ENCODE peak calls at places on chromosomes 6 and 20, in five cellular contexts. One of them, this sample, is unnamed.

GRCh38 chr6:85537055-85537494 is 56.6 kb downstream of the SNX14 start:
- DNase-seq in HEK293T: no peak
- DNase-seq in GM12878: no peak
- DNase-seq in NT2/D1: no peak
- DNase-seq in HepG2: no peak
- DNase-seq in this sample: no peak

GRCh38 chr6:40778186-40778585 is 191.0 kb upstream of the LRFN2 start:
- DNase-seq in HepG2: no peak
- DNase-seq in GM12878: no peak
- DNase-seq in HEK293T: no peak
- DNase-seq in NT2/D1: no peak
- DNase-seq in this sample: no peak

GRCh38 chr6:90369651-90370050 is 73.0 kb upstream of the BACH2 start:
- DNase-seq in HEK293T: no peak
- DNase-seq in GM12878: no peak
- DNase-seq in HepG2: no peak
- DNase-seq in NT2/D1: no peak
- DNase-seq in this sample: no peak

GRCh38 chr6:16722616-16723015 is 38.6 kb downstream of the ATXN1 start:
- DNase-seq in NT2/D1: no peak
- DNase-seq in HEK293T: no peak
- DNase-seq in HepG2: no peak
- DNase-seq in GM12878: no peak
- DNase-seq in this sample: no peak

GRCh38 chr6:25138024-25138696 is 141.0 kb upstream of the CARMIL1 start:
- DNase-seq in HEK293T: no peak
- DNase-seq in GM12878: peak
- DNase-seq in NT2/D1: no peak
- DNase-seq in HepG2: no peak
- DNase-seq in this sample: no peak

GRCh38 chr20:25246182-25246943 is 1.5 kb upstream of the PYGB start:
- DNase-seq in HEK293T: no peak
- DNase-seq in NT2/D1: no peak
- DNase-seq in HepG2: no peak
- DNase-seq in GM12878: no peak
- DNase-seq in this sample: no peak

GRCh38 chr6:16698988-16699868 is 62.0 kb downstream of the ATXN1 start:
- DNase-seq in HepG2: peak
- DNase-seq in HEK293T: no peak
- DNase-seq in GM12878: no peak
- DNase-seq in NT2/D1: no peak
- DNase-seq in this sample: no peak

GRCh38 chr20:63855363-63856110 is 5.8 kb upstream of the ABHD16B start:
- DNase-seq in GM12878: no peak
- DNase-seq in HepG2: no peak
- DNase-seq in NT2/D1: no peak
- DNase-seq in HEK293T: no peak
- DNase-seq in this sample: no peak

GRCh38 chr6:8006208-8006607 is 58.0 kb downstream of the BLOC1S5 start:
- DNase-seq in GM12878: no peak
- DNase-seq in NT2/D1: no peak
- DNase-seq in HepG2: peak
- DNase-seq in HEK293T: peak
- DNase-seq in this sample: no peak

GRCh38 chr6:13384966-13385365 is 56.6 kb upstream of the TBC1D7 start:
- DNase-seq in HEK293T: no peak
- DNase-seq in GM12878: no peak
- DNase-seq in HepG2: no peak
- DNase-seq in NT2/D1: no peak
- DNase-seq in this sample: no peak

GRCh38 chr6:139308936-139309603 is 17.3 kb upstream of the TXLNB start:
- DNase-seq in GM12878: no peak
- DNase-seq in HepG2: peak
- DNase-seq in HEK293T: no peak
- DNase-seq in NT2/D1: no peak
- DNase-seq in this sample: no peak

GRCh38 chr6:133761706-133762105 is 127.2 kb upstream of the TCF21 start:
- DNase-seq in NT2/D1: no peak
- DNase-seq in HEK293T: no peak
- DNase-seq in GM12878: no peak
- DNase-seq in HepG2: no peak
- DNase-seq in this sample: no peak

GRCh38 chr6:5278571-5279120 is 17.3 kb downstream of the FARS2 start:
- DNase-seq in NT2/D1: no peak
- DNase-seq in HepG2: no peak
- DNase-seq in HEK293T: no peak
- DNase-seq in GM12878: no peak
- DNase-seq in this sample: no peak

GRCh38 chr20:24442909-24443308 is 26.5 kb upstream of the SYNDIG1 start:
- DNase-seq in HEK293T: no peak
- DNase-seq in NT2/D1: no peak
- DNase-seq in HepG2: no peak
- DNase-seq in GM12878: no peak
- DNase-seq in this sample: no peak

GRCh38 chr6:37648465-37649330 is 49.0 kb downstream of the MDGA1 start:
- DNase-seq in NT2/D1: no peak
- DNase-seq in HEK293T: no peak
- DNase-seq in GM12878: no peak
- DNase-seq in HepG2: no peak
- DNase-seq in this sample: peak

GRCh38 chr6:25369450-25370086 is 90.4 kb downstream of the CARMIL1 start:
- DNase-seq in NT2/D1: no peak
- DNase-seq in HepG2: peak
- DNase-seq in GM12878: no peak
- DNase-seq in HEK293T: no peak
- DNase-seq in this sample: no peak

GRCh38 chr6:5606546-5606945 is 345.2 kb downstream of the FARS2 start:
- DNase-seq in HepG2: no peak
- DNase-seq in NT2/D1: no peak
- DNase-seq in GM12878: no peak
- DNase-seq in HEK293T: no peak
- DNase-seq in this sample: no peak

GRCh38 chr6:144898741-144899140 is 613.6 kb downstream of the UTRN start:
- DNase-seq in HepG2: no peak
- DNase-seq in GM12878: no peak
- DNase-seq in NT2/D1: no peak
- DNase-seq in HEK293T: no peak
- DNase-seq in this sample: no peak

GRCh38 chr6:89406157-89406556 is 5.9 kb downstream of the RRAGD start:
- DNase-seq in NT2/D1: no peak
- DNase-seq in HepG2: no peak
- DNase-seq in GM12878: no peak
- DNase-seq in HEK293T: no peak
- DNase-seq in this sample: no peak

GRCh38 chr6:40336296-40336695 is 250.9 kb downstream of the LRFN2 start:
- DNase-seq in GM12878: no peak
- DNase-seq in HepG2: no peak
- DNase-seq in HEK293T: no peak
- DNase-seq in NT2/D1: no peak
- DNase-seq in this sample: no peak

GRCh38 chr6:125986956-125987617 is 747 bp downstream of the TRMT11 start:
- DNase-seq in GM12878: peak
- DNase-seq in HEK293T: peak
- DNase-seq in NT2/D1: no peak
- DNase-seq in HepG2: peak
- DNase-seq in this sample: no peak

GRCh38 chr6:4565301-4566250 is 210.6 kb upstream of the CDYL start:
- DNase-seq in HepG2: no peak
- DNase-seq in NT2/D1: no peak
- DNase-seq in HEK293T: no peak
- DNase-seq in GM12878: no peak
- DNase-seq in this sample: peak

DNA sequence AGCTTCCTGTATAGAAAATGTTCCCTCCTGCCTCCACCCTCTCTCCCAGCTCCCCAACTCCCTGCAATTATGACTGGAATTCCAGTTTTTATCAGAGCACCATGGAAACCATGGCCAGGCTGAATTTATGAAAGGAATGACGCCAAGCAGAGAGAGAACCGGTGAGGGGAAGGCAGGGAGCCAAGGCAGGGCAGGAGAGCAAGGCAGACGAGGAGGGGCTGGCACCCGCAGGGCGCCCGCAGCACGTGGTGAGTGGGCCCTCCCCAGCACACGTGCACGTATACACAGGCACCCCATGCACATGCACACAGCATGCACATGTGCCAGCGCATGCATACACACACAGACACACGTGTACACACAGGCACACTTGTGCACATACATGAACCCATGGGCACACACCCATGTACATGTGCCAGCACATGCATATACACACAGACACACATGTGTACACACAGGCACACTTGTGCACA is 27.4 kb upstream of the MRGBP start:
- DNase-seq in GM12878: no peak
- DNase-seq in NT2/D1: no peak
- DNase-seq in HEK293T: no peak
- DNase-seq in HepG2: no peak
- DNase-seq in this sample: no peak
- TF ChIP-seq SUZ12 in GM12878: no peak
- TF ChIP-seq SUZ12 in NT2/D1: no peak
- TF ChIP-seq SUZ12 in HEK293T: no peak
- TF ChIP-seq SUZ12 in HepG2: no peak
- TF ChIP-seq SUZ12 in this sample: no peak

GRCh38 chr6:159828074-159828473 is 28.0 kb downstream of the PNLDC1 start:
- DNase-seq in HEK293T: no peak
- DNase-seq in HepG2: no peak
- DNase-seq in GM12878: no peak
- DNase-seq in NT2/D1: no peak
- DNase-seq in this sample: no peak

GRCh38 chr6:159823953-159824352 is 23.9 kb downstream of the PNLDC1 start:
- DNase-seq in HepG2: no peak
- DNase-seq in NT2/D1: no peak
- DNase-seq in GM12878: no peak
- DNase-seq in HEK293T: no peak
- DNase-seq in this sample: no peak

GRCh38 chr6:159829515-159829914 is 29.4 kb downstream of the PNLDC1 start:
- DNase-seq in GM12878: no peak
- DNase-seq in HepG2: no peak
- DNase-seq in HEK293T: no peak
- DNase-seq in NT2/D1: no peak
- DNase-seq in this sample: no peak

GRCh38 chr6:159826004-159826403 is 25.9 kb downstream of the PNLDC1 start:
- DNase-seq in HepG2: no peak
- DNase-seq in NT2/D1: no peak
- DNase-seq in HEK293T: no peak
- DNase-seq in GM12878: no peak
- DNase-seq in this sample: no peak

GRCh38 chr6:159826968-159827647 is 27.0 kb downstream of the PNLDC1 start:
- DNase-seq in NT2/D1: no peak
- DNase-seq in HepG2: no peak
- DNase-seq in GM12878: no peak
- DNase-seq in HEK293T: no peak
- DNase-seq in this sample: no peak
- TF ChIP-seq SUZ12 in NT2/D1: no peak
- TF ChIP-seq SUZ12 in HepG2: no peak
- TF ChIP-seq SUZ12 in GM12878: no peak
- TF ChIP-seq SUZ12 in HEK293T: no peak
- TF ChIP-seq SUZ12 in this sample: no peak

GRCh38 chr6:10303806-10304520 is 110.9 kb downstream of the TFAP2A start:
- DNase-seq in HEK293T: no peak
- DNase-seq in GM12878: no peak
- DNase-seq in HepG2: no peak
- DNase-seq in NT2/D1: no peak
- DNase-seq in this sample: no peak
- TF ChIP-seq SUZ12 in HEK293T: no peak
- TF ChIP-seq SUZ12 in GM12878: no peak
- TF ChIP-seq SUZ12 in HepG2: no peak
- TF ChIP-seq SUZ12 in NT2/D1: no peak
- TF ChIP-seq SUZ12 in this sample: no peak

DNA sequence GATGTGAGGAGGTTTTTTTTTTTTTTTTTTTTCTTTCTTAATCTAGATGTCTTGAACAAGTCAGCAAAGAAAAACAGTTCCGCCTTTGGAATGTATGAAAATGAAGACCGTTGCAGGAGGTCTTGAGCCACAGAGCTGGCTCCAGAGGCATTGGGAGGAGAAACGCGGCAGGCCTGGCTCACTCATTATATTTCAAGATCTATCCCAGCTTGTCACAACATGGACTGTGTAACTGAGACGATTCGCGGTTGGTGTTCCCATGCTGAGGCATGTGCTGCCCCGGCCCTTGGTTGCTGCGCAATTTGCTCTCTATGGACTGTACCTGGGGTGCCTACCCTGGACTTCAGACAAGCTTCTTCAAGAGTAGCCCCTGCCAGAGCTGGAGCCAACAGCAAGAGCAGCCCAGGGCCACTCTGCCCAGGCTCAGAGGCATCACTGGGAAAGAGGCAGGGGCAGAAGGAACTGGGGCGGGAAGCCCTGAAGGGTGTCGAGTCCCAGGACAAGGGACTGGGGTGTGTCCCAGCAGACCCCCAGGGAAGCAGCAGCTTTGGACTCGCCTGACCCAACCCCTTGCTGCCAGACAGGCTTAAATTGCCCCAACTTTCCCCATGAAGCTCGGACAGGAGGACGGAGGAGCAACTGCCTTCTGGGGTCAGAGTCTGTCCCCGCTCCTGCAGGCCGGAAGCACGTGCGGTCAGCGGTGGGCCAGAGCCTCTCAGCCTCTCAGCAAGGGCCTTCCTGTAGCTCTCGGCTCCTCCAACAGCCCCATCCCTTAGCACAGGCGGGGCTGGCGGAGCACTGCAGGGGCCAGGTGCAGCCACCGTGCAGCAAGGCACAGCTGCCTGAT is 32.2 kb upstream of the STX16 start:
- DNase-seq in GM12878: no peak
- DNase-seq in HepG2: no peak
- DNase-seq in HEK293T: no peak
- DNase-seq in NT2/D1: no peak
- DNase-seq in this sample: peak
- TF ChIP-seq SUZ12 in GM12878: no peak
- TF ChIP-seq SUZ12 in HepG2: no peak
- TF ChIP-seq SUZ12 in HEK293T: no peak
- TF ChIP-seq SUZ12 in NT2/D1: no peak
- TF ChIP-seq SUZ12 in this sample: no peak